ENCODE peak calls at places on chromosome X, in seven cellular contexts. E, H, P, I, O, G and D are unnamed samples.

GRCh38 chrX:113512700-113513395 is 672.2 kb upstream of the AMOT start:
- DNase-seq in O (no peak), E (no peak), G (peak), P (no peak), H (peak), I (no peak), D (no peak)

GRCh38 chrX:149527705-149528104 is 13.1 kb upstream of the EOLA1 start:
- DNase-seq in O (no peak), I (no peak), P (no peak), G (peak), E (no peak), H (no peak), D (no peak)

GRCh38 chrX:9788908-9789307 is 2.7 kb downstream of the SHROOM2 start:
- DNase-seq in O (no peak), H (no peak), P (no peak), I (no peak), G (peak), E (no peak), D (no peak)

GRCh38 chrX:138885886-138886285 is 174.4 kb upstream of the FGF13 start:
- DNase-seq in G (peak), H (no peak), E (no peak), O (no peak), I (no peak), P (no peak), D (no peak)

GRCh38 chrX:44874481-44875184 is 1.6 kb downstream of the KDM6A start:
- DNase-seq in P (no peak), I (no peak), E (no peak), G (peak), O (no peak), H (no peak), D (no peak)

GRCh38 chrX:24145340-24146186 is 4.0 kb upstream of the ZFX start:
- DNase-seq in E (no peak), P (no peak), O (no peak), I (no peak), G (peak), H (no peak), D (no peak)

GRCh38 chrX:109943740-109944092 is 59.2 kb upstream of the TMEM164 start:
- DNase-seq in O (no peak), P (no peak), H (no peak), I (no peak), E (no peak), G (no peak), D (no peak)

GRCh38 chrX:153882557-153882956 is 3.4 kb downstream of the L1CAM start:
- DNase-seq in H (no peak), O (no peak), I (no peak), E (no peak), G (no peak), P (no peak), D (no peak)

GRCh38 chrX:137052641-137053235 is 18.9 kb upstream of the GPR101 start:
- DNase-seq in E (no peak), O (no peak), G (no peak), P (no peak), H (no peak), I (peak), D (no peak)

GRCh38 chrX:2694868-2695267 is 3.8 kb downstream of the CD99 start:
- DNase-seq in P (no peak), O (no peak), G (no peak), E (no peak), I (no peak), H (no peak), D (no peak)

GRCh38 chrX:109841257-109841656 is 108.2 kb upstream of the ACSL4 start:
- DNase-seq in O (no peak), G (no peak), P (no peak), I (no peak), H (no peak), E (no peak), D (no peak)

GRCh38 chrX:154727418-154728323 is 23.2 kb downstream of the GAB3 start:
- DNase-seq in H (no peak), G (peak), E (no peak), P (no peak), O (no peak), I (no peak), D (peak)

GRCh38 chrX:115494133-115494532 is 66.8 kb upstream of the PLS3 start:
- DNase-seq in E (no peak), O (no peak), I (no peak), G (no peak), H (no peak), P (no peak), D (no peak)

GRCh38 chrX:3777416-3777815 is 64.0 kb upstream of the PRKX start:
- DNase-seq in G (no peak), E (no peak), I (no peak), H (no peak), O (no peak), P (no peak), D (no peak)

GRCh38 chrX:118228456-118228855 is 111.8 kb upstream of the KLHL13 start:
- DNase-seq in H (no peak), E (no peak), I (no peak), O (no peak), G (no peak), P (no peak), D (no peak)

GRCh38 chrX:46628406-46629371 is 55.1 kb downstream of the CHST7 start:
- DNase-seq in E (peak), I (no peak), H (peak), G (no peak), P (peak), O (no peak), D (peak)

GRCh38 chrX:130647468-130647867 is 245.7 kb downstream of the RBMX2 start:
- DNase-seq in G (no peak), P (no peak), I (no peak), E (no peak), H (no peak), O (no peak), D (no peak)

GRCh38 chrX:136747003-136747986 is 33.4 kb downstream of the ARHGEF6 start:
- DNase-seq in O (no peak), I (no peak), P (no peak), E (no peak), H (no peak), G (no peak), D (no peak)

GRCh38 chrX:135480076-135480475 is 40.4 kb upstream of the INTS6L start:
- DNase-seq in I (no peak), P (no peak), G (no peak), O (no peak), E (no peak), H (no peak), D (no peak)